ENCODE peak calls at places on chromosomes 5 and 9, in nine cellular contexts. One of them, this sample, is unnamed.

GRCh38 chr9:86434039-86434726 is 80.0 kb upstream of the TUT7 start:
- DNase-seq in SK-N-SH: peak; percentile 56
- DNase-seq in HepG2: peak; percentile 39
- DNase-seq in tibial nerve: no peak
- DNase-seq in H1: no peak
- DNase-seq in ovary: peak; percentile 55
- DNase-seq in transverse colon: no peak
- DNase-seq in sigmoid colon: peak; percentile 86
- DNase-seq in upper lobe of left lung: no peak
- DNase-seq in this sample: peak; percentile 81

GRCh38 chr5:173204185-173204979 is 30.6 kb downstream of the NKX2-5 start:
- DNase-seq in HepG2: peak; percentile 42
- DNase-seq in H1: no peak
- DNase-seq in ovary: no peak
- DNase-seq in upper lobe of left lung: no peak
- DNase-seq in tibial nerve: no peak
- DNase-seq in transverse colon: no peak
- DNase-seq in SK-N-SH: no peak
- DNase-seq in sigmoid colon: no peak
- DNase-seq in this sample: no peak

GRCh38 chr9:126844085-126844484 is 16.4 kb upstream of the ZBTB34 start:
- DNase-seq in sigmoid colon: no peak
- DNase-seq in HepG2: no peak
- DNase-seq in ovary: no peak
- DNase-seq in transverse colon: no peak
- DNase-seq in upper lobe of left lung: no peak
- DNase-seq in tibial nerve: no peak
- DNase-seq in SK-N-SH: no peak
- DNase-seq in H1: no peak
- DNase-seq in this sample: no peak

GRCh38 chr5:143284002-143284401 is 119.5 kb downstream of the NR3C1 start:
- DNase-seq in ovary: no peak
- DNase-seq in SK-N-SH: no peak
- DNase-seq in upper lobe of left lung: no peak
- DNase-seq in HepG2: no peak
- DNase-seq in H1: no peak
- DNase-seq in tibial nerve: no peak
- DNase-seq in sigmoid colon: no peak
- DNase-seq in transverse colon: no peak
- DNase-seq in this sample: no peak

GRCh38 chr5:54514269-54514668 is 3.3 kb upstream of the SNX18 start:
- DNase-seq in tibial nerve: no peak
- DNase-seq in H1: no peak
- DNase-seq in ovary: no peak
- DNase-seq in SK-N-SH: no peak
- DNase-seq in upper lobe of left lung: no peak
- DNase-seq in HepG2: peak; percentile 11
- DNase-seq in transverse colon: no peak
- DNase-seq in sigmoid colon: no peak
- DNase-seq in this sample: no peak

GRCh38 chr5:65612298-65612907 is 11.7 kb downstream of the TRIM23 start:
- DNase-seq in tibial nerve: no peak
- DNase-seq in ovary: no peak
- DNase-seq in sigmoid colon: no peak
- DNase-seq in HepG2: no peak
- DNase-seq in upper lobe of left lung: peak; percentile 41
- DNase-seq in SK-N-SH: no peak
- DNase-seq in H1: no peak
- DNase-seq in transverse colon: no peak
- DNase-seq in this sample: no peak

GRCh38 chr5:31996909-31997308 is 177.2 kb downstream of the GOLPH3 start:
- DNase-seq in SK-N-SH: no peak
- DNase-seq in ovary: no peak
- DNase-seq in transverse colon: no peak
- DNase-seq in sigmoid colon: no peak
- DNase-seq in HepG2: no peak
- DNase-seq in tibial nerve: no peak
- DNase-seq in H1: no peak
- DNase-seq in upper lobe of left lung: no peak
- DNase-seq in this sample: no peak

GRCh38 chr5:36153299-36153677 is 1.4 kb downstream of the SKP2 start:
- DNase-seq in sigmoid colon: no peak
- DNase-seq in HepG2: no peak
- DNase-seq in SK-N-SH: no peak
- DNase-seq in transverse colon: no peak
- DNase-seq in tibial nerve: no peak
- DNase-seq in upper lobe of left lung: no peak
- DNase-seq in H1: no peak
- DNase-seq in ovary: no peak
- DNase-seq in this sample: no peak

GRCh38 chr5:168434746-168435321 is 51.4 kb upstream of the RARS1 start:
- DNase-seq in tibial nerve: no peak
- DNase-seq in ovary: no peak
- DNase-seq in SK-N-SH: no peak
- DNase-seq in H1: no peak
- DNase-seq in sigmoid colon: no peak
- DNase-seq in upper lobe of left lung: no peak
- DNase-seq in transverse colon: no peak
- DNase-seq in HepG2: no peak
- DNase-seq in this sample: no peak
- H3K36me3 ChIP-seq in tibial nerve: no peaks in the 10 kb centered on the region
- H3K36me3 ChIP-seq in ovary: no peaks in the 10 kb centered on the region
- H3K36me3 ChIP-seq in SK-N-SH: peaks cover 10% of the 10 kb centered on the region
- H3K36me3 ChIP-seq in H1: peaks cover 21% of the 10 kb centered on the region
- H3K36me3 ChIP-seq in sigmoid colon: no peaks in the 10 kb centered on the region
- H3K36me3 ChIP-seq in upper lobe of left lung: no peaks in the 10 kb centered on the region
- H3K36me3 ChIP-seq in transverse colon: no peaks in the 10 kb centered on the region
- H3K36me3 ChIP-seq in HepG2: peaks cover 12% of the 10 kb centered on the region
- H3K36me3 ChIP-seq in this sample: no peaks in the 10 kb centered on the region

GRCh38 chr5:116363780-116364179 is 210.8 kb downstream of the SEMA6A start:
- DNase-seq in sigmoid colon: no peak
- DNase-seq in H1: no peak
- DNase-seq in ovary: no peak
- DNase-seq in HepG2: no peak
- DNase-seq in tibial nerve: no peak
- DNase-seq in SK-N-SH: no peak
- DNase-seq in upper lobe of left lung: no peak
- DNase-seq in transverse colon: no peak
- DNase-seq in this sample: no peak
- TF ChIP-seq EP300 in sigmoid colon: no peak
- TF ChIP-seq EP300 in H1: no peak
- TF ChIP-seq EP300 in ovary: no peak
- TF ChIP-seq EP300 in HepG2: no peak
- TF ChIP-seq EP300 in tibial nerve: no peak
- TF ChIP-seq EP300 in SK-N-SH: no peak
- TF ChIP-seq EP300 in upper lobe of left lung: no peak
- TF ChIP-seq EP300 in transverse colon: no peak
- TF ChIP-seq EP300 in this sample: no peak

GRCh38 chr9:94993821-94994165 is 267.3 kb downstream of the AOPEP start:
- DNase-seq in ovary: no peak
- DNase-seq in transverse colon: no peak
- DNase-seq in HepG2: no peak
- DNase-seq in tibial nerve: no peak
- DNase-seq in SK-N-SH: no peak
- DNase-seq in sigmoid colon: no peak
- DNase-seq in upper lobe of left lung: no peak
- DNase-seq in H1: no peak
- DNase-seq in this sample: no peak

GRCh38 chr9:94991961-94992907 is 265.7 kb downstream of the AOPEP start:
- DNase-seq in ovary: no peak
- DNase-seq in tibial nerve: no peak
- DNase-seq in upper lobe of left lung: no peak
- DNase-seq in SK-N-SH: no peak
- DNase-seq in HepG2: peak; percentile 92
- DNase-seq in transverse colon: no peak
- DNase-seq in H1: no peak
- DNase-seq in sigmoid colon: no peak
- DNase-seq in this sample: no peak

GRCh38 chr9:94993141-94993820 is 266.8 kb downstream of the AOPEP start:
- DNase-seq in transverse colon: no peak
- DNase-seq in HepG2: peak; percentile 62
- DNase-seq in sigmoid colon: no peak
- DNase-seq in SK-N-SH: no peak
- DNase-seq in ovary: no peak
- DNase-seq in H1: no peak
- DNase-seq in upper lobe of left lung: no peak
- DNase-seq in tibial nerve: no peak
- DNase-seq in this sample: no peak

GRCh38 chr9:94987731-94988130 is 261.2 kb downstream of the AOPEP start:
- DNase-seq in tibial nerve: no peak
- DNase-seq in sigmoid colon: no peak
- DNase-seq in transverse colon: no peak
- DNase-seq in upper lobe of left lung: no peak
- DNase-seq in H1: no peak
- DNase-seq in SK-N-SH: no peak
- DNase-seq in ovary: no peak
- DNase-seq in HepG2: no peak
- DNase-seq in this sample: no peak

GRCh38 chr9:94990897-94991561 is 264.5 kb downstream of the AOPEP start:
- DNase-seq in ovary: no peak
- DNase-seq in HepG2: peak; percentile 38
- DNase-seq in tibial nerve: no peak
- DNase-seq in transverse colon: no peak
- DNase-seq in H1: no peak
- DNase-seq in sigmoid colon: no peak
- DNase-seq in SK-N-SH: no peak
- DNase-seq in upper lobe of left lung: no peak
- DNase-seq in this sample: no peak
- H3K27ac ChIP-seq in ovary: no peak overlapping the region
- H3K27ac ChIP-seq in HepG2: peak overlapping the region; percentile 95
- H3K27ac ChIP-seq in tibial nerve: no peak overlapping the region
- H3K27ac ChIP-seq in transverse colon: no peak overlapping the region
- H3K27ac ChIP-seq in H1: no peak overlapping the region
- H3K27ac ChIP-seq in sigmoid colon: no peak overlapping the region
- H3K27ac ChIP-seq in SK-N-SH: no peak overlapping the region
- H3K27ac ChIP-seq in upper lobe of left lung: no peak overlapping the region
- H3K27ac ChIP-seq in this sample: no peak overlapping the region

GRCh38 chr5:624951-625230 is 12.8 kb downstream of the CEP72 start:
- DNase-seq in SK-N-SH: no peak
- DNase-seq in HepG2: no peak
- DNase-seq in upper lobe of left lung: no peak
- DNase-seq in transverse colon: no peak
- DNase-seq in tibial nerve: no peak
- DNase-seq in H1: no peak
- DNase-seq in sigmoid colon: peak; percentile 43
- DNase-seq in ovary: no peak
- DNase-seq in this sample: no peak
- H3K36me3 ChIP-seq in SK-N-SH: peaks cover 15% of the 10 kb centered on the region
- H3K36me3 ChIP-seq in HepG2: peaks cover 13% of the 10 kb centered on the region
- H3K36me3 ChIP-seq in upper lobe of left lung: peaks cover 20% of the 10 kb centered on the region
- H3K36me3 ChIP-seq in transverse colon: no peaks in the 10 kb centered on the region
- H3K36me3 ChIP-seq in tibial nerve: no peaks in the 10 kb centered on the region
- H3K36me3 ChIP-seq in H1: peaks cover 31% of the 10 kb centered on the region
- H3K36me3 ChIP-seq in sigmoid colon: no peaks in the 10 kb centered on the region
- H3K36me3 ChIP-seq in ovary: no peaks in the 10 kb centered on the region
- H3K36me3 ChIP-seq in this sample: peaks cover 33% of the 10 kb centered on the region

GRCh38 chr9:96460877-96461276 is 10.9 kb downstream of the HABP4 start:
- DNase-seq in tibial nerve: no peak
- DNase-seq in SK-N-SH: no peak
- DNase-seq in ovary: no peak
- DNase-seq in upper lobe of left lung: no peak
- DNase-seq in H1: no peak
- DNase-seq in sigmoid colon: no peak
- DNase-seq in transverse colon: no peak
- DNase-seq in HepG2: no peak
- DNase-seq in this sample: no peak
- TF ChIP-seq EP300 in tibial nerve: no peak
- TF ChIP-seq EP300 in SK-N-SH: no peak
- TF ChIP-seq EP300 in ovary: no peak
- TF ChIP-seq EP300 in upper lobe of left lung: no peak
- TF ChIP-seq EP300 in H1: no peak
- TF ChIP-seq EP300 in sigmoid colon: no peak
- TF ChIP-seq EP300 in transverse colon: no peak
- TF ChIP-seq EP300 in HepG2: no peak
- TF ChIP-seq EP300 in this sample: no peak